ENCODE peak calls at places on chromosome 3, in eight cellular contexts. M, K, W, V, B, U, L and N are unnamed samples.

GRCh38 chr3:169243122-169243521 is 420.4 kb downstream of the MECOM start:
- DNase-seq in M (peak; percentile 80), K (no peak), W (no peak), V (no peak), B (no peak), U (no peak), L (peak; percentile 39), N (no peak)

GRCh38 chr3:75171632-75172230 is 492.4 kb upstream of the FRG2C start:
- DNase-seq in M (peak; percentile 49), K (no peak), W (no peak), V (no peak), B (no peak), U (no peak), L (peak; percentile 2), N (no peak)

GRCh38 chr3:143165211-143165610 is 45.6 kb downstream of the CHST2 start:
- DNase-seq in M (no peak), K (no peak), W (no peak), V (no peak), B (no peak), U (no peak), L (no peak), N (no peak)

GRCh38 chr3:127707777-127708438 is 35.2 kb downstream of the ABTB1 start:
- DNase-seq in M (peak; percentile 48), K (no peak), W (no peak), V (peak; percentile 77), B (peak; percentile 40), U (peak; percentile 23), L (no peak), N (no peak)

GRCh38 chr3:181711325-181712135 is at the start of gene SOX2:
- DNase-seq in M (peak; percentile 41), K (no peak), W (peak; percentile 45), V (no peak), B (peak; percentile 40), U (no peak), L (peak; percentile 47), N (peak; percentile 77)

GRCh38 chr3:180610981-180611380 is 9.0 kb downstream of the TTC14 start:
- DNase-seq in M (no peak), K (no peak), W (no peak), V (no peak), B (no peak), U (no peak), L (no peak), N (no peak)

GRCh38 chr3:55269096-55269495 is 218.0 kb downstream of the WNT5A start:
- DNase-seq in M (no peak), K (no peak), W (no peak), V (no peak), B (no peak), U (no peak), L (peak; percentile 22), N (no peak)

GRCh38 chr3:35946121-35946856 is 307.0 kb downstream of the ARPP21 start:
- DNase-seq in M (peak; percentile 78), K (no peak), W (no peak), V (no peak), B (no peak), U (no peak), L (peak; percentile 6), N (peak; percentile 15)

GRCh38 chr3:12287727-12288465 is 974 bp upstream of the PPARG start:
- DNase-seq in M (peak; percentile 51), K (no peak), W (no peak), V (peak; percentile 65), B (peak; percentile 58), U (no peak), L (peak; percentile 34), N (no peak)

GRCh38 chr3:24145481-24145880 is 200.4 kb downstream of the NR1D2 start:
- DNase-seq in M (peak; percentile 15), K (no peak), W (no peak), V (no peak), B (no peak), U (no peak), L (peak; percentile 30), N (no peak)

GRCh38 chr3:122691195-122691594 is 10.6 kb downstream of the PARP14 start:
- DNase-seq in M (peak; percentile 82), K (no peak), W (no peak), V (no peak), B (no peak), U (peak; percentile 80), L (peak; percentile 71), N (no peak)

GRCh38 chr3:23886311-23886710 is 30.5 kb downstream of the NKIRAS1 start:
- DNase-seq in M (no peak), K (no peak), W (no peak), V (no peak), B (no peak), U (no peak), L (no peak), N (no peak)

GRCh38 chr3:138845771-138846173 is 11.0 kb upstream of the PIK3CB start:
- DNase-seq in M (no peak), K (no peak), W (no peak), V (no peak), B (no peak), U (no peak), L (no peak), N (no peak)

GRCh38 chr3:139689122-139689521 is 11.3 kb upstream of the NMNAT3 start:
- DNase-seq in M (no peak), K (no peak), W (no peak), V (no peak), B (no peak), U (no peak), L (no peak), N (no peak)

GRCh38 chr3:143428351-143428750 is 308.8 kb downstream of the CHST2 start:
- DNase-seq in M (no peak), K (no peak), W (no peak), V (no peak), B (no peak), U (no peak), L (no peak), N (no peak)

GRCh38 chr3:70108546-70108945 is 109.0 kb downstream of the SAMMSON start:
- DNase-seq in M (no peak), K (no peak), W (no peak), V (no peak), B (no peak), U (no peak), L (no peak), N (no peak)

GRCh38 chr3:132134611-132135010 is 99.8 kb upstream of the CPNE4 start:
- DNase-seq in M (peak; percentile 86), K (no peak), W (no peak), V (no peak), B (no peak), U (no peak), L (peak; percentile 29), N (no peak)

GRCh38 chr3:31777092-31777491 is 204.0 kb downstream of the OSBPL10 start:
- DNase-seq in M (no peak), K (no peak), W (no peak), V (no peak), B (no peak), U (no peak), L (no peak), N (no peak)

GRCh38 chr3:60954049-60954448 is 297.2 kb downstream of the FHIT start:
- DNase-seq in M (no peak), K (no peak), W (no peak), V (no peak), B (no peak), U (no peak), L (peak; percentile 48), N (no peak)

GRCh38 chr3:99817437-99818240 is at the start of gene CMSS1:
- DNase-seq in M (peak; percentile 92), K (peak; percentile 96), W (peak; percentile 89), V (peak; percentile 95), B (peak; percentile 96), U (peak; percentile 97), L (peak; percentile 96), N (peak; percentile 83)

GRCh38 chr3:50124363-50125226 is 30.5 kb upstream of the SEMA3F start:
- DNase-seq in M (no peak), K (no peak), W (no peak), V (peak; percentile 60), B (no peak), U (no peak), L (no peak), N (no peak)
- H3K4me3 ChIP-seq in M (no peak overlapping the region), K (no peak overlapping the region), W (no peak overlapping the region), V (no peak overlapping the region), B (no peak overlapping the region), U (no peak overlapping the region), L (no peak overlapping the region), N (no peak overlapping the region)

DNA sequence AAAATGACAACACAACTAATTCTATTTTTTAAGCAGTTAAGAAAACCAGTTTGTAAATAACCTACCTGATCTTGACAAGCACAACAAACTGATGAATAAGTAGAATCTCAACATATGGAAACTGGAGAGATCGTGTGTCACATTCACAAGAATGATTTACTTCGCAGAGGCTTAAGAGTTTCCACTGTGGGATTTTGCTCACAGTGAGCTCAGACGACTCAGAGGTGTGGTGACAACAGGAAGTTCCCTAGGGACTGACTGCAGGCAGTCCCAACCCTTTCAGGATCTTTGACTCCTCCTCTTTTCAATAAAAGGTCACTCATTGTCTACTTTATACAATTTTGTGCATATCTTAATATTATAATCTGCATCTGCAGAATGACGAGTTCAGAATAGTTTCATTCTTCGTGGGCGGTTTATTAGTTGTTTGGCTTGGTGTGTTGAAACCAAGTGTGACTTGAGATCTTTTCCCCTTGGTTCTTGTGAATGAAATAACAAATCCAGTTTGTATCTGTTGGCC is at the start of gene LIPH:
- DNase-seq in M (peak; percentile 51), K (no peak), W (no peak), V (no peak), B (no peak), U (no peak), L (peak; percentile 12), N (no peak)
- H3K4me3 ChIP-seq in M (peak within 1 kb of the TSS; percentile 41), K (no peak within 1 kb of the TSS), W (no peak within 1 kb of the TSS), V (no peak within 1 kb of the TSS), B (no peak within 1 kb of the TSS), U (no peak within 1 kb of the TSS), L (no peak within 1 kb of the TSS), N (no peak within 1 kb of the TSS)

GRCh38 chr3:197486861-197487260 is 68.9 kb downstream of the BDH1 start:
- DNase-seq in M (no peak), K (no peak), W (no peak), V (no peak), B (no peak), U (no peak), L (no peak), N (no peak)

GRCh38 chr3:197490659-197491058 is 65.1 kb downstream of the BDH1 start:
- DNase-seq in M (no peak), K (no peak), W (no peak), V (no peak), B (no peak), U (no peak), L (no peak), N (no peak)

GRCh38 chr3:197485143-197485542 is 70.6 kb downstream of the BDH1 start:
- DNase-seq in M (no peak), K (no peak), W (no peak), V (no peak), B (no peak), U (no peak), L (no peak), N (no peak)

GRCh38 chr3:197490098-197490497 is 65.7 kb downstream of the BDH1 start:
- DNase-seq in M (peak; percentile 53), K (no peak), W (no peak), V (no peak), B (no peak), U (no peak), L (peak; percentile 36), N (no peak)

GRCh38 chr3:197487911-197488391 is 67.8 kb downstream of the BDH1 start:
- DNase-seq in M (peak; percentile 99), K (no peak), W (peak; percentile 47), V (no peak), B (peak; percentile 58), U (peak; percentile 93), L (peak; percentile 93), N (no peak)
- H3K4me3 ChIP-seq in M (no peak overlapping the region), K (no peak overlapping the region), W (no peak overlapping the region), V (no peak overlapping the region), B (no peak overlapping the region), U (no peak overlapping the region), L (no peak overlapping the region), N (no peak overlapping the region)

GRCh38 chr3:28916713-28917499 is 364.0 kb upstream of the RBMS3 start:
- DNase-seq in M (peak; percentile 89), K (no peak), W (peak; percentile 40), V (peak; percentile 83), B (peak; percentile 77), U (peak; percentile 54), L (peak; percentile 69), N (no peak)
- H3K4me3 ChIP-seq in M (peak overlapping the region; percentile 50), K (no peak overlapping the region), W (peak overlapping the region; percentile 47), V (peak overlapping the region; percentile 42), B (peak overlapping the region; percentile 9), U (no peak overlapping the region), L (no peak overlapping the region), N (no peak overlapping the region)